ENCODE peak calls at places on chromosomes 3 and 15, in eight cellular contexts. C, G, V, B, A, W, Q and N are unnamed samples. For H3K4me1 and H3K9me3, the result is how much of the 10 kb centered on the place peaks cover.

GRCh38 chr15:22980189-22981136 is at the start of gene CYFIP1:
- DNase-seq in V (no peak), G (peak), A (peak), B (peak), W (no peak), C (peak), Q (peak), N (peak)

GRCh38 chr15:64010719-64011118 is 35.6 kb downstream of the DAPK2 start:
- DNase-seq in V (peak), W (peak), A (peak), Q (peak), B (peak), C (no peak), G (no peak), N (peak)

GRCh38 chr3:20380310-20380709 is 194.3 kb upstream of the SGO1 start:
- DNase-seq in G (no peak), V (no peak), B (no peak), A (no peak), W (no peak), Q (no peak), C (no peak), N (no peak)

GRCh38 chr3:58013973-58014649 is 5.9 kb downstream of the FLNB start:
- DNase-seq in V (no peak), G (no peak), W (no peak), A (no peak), C (no peak), B (peak), Q (peak), N (peak)

GRCh38 chr3:42229942-42230688 is 35.9 kb downstream of the CCK start:
- DNase-seq in B (peak), C (peak), V (no peak), A (no peak), W (no peak), G (peak), Q (no peak), N (peak)

GRCh38 chr3:176274161-176274560 is 923.1 kb downstream of the TBL1XR1 start:
- DNase-seq in W (no peak), V (no peak), C (no peak), A (no peak), Q (no peak), G (no peak), B (no peak), N (no peak)

GRCh38 chr3:34285465-34286188 is 487.2 kb downstream of the PDCD6IP start:
- DNase-seq in A (no peak), V (no peak), Q (no peak), W (no peak), G (no peak), C (no peak), B (no peak), N (no peak)

GRCh38 chr3:130786306-130786705 is 39.7 kb upstream of the PIK3R4 start:
- DNase-seq in B (peak), V (no peak), G (no peak), W (no peak), A (no peak), C (no peak), Q (no peak), N (no peak)

GRCh38 chr3:47225310-47225906 is 57.2 kb downstream of the KIF9 start:
- DNase-seq in C (no peak), V (no peak), Q (no peak), G (no peak), A (no peak), B (peak), W (no peak), N (peak)

GRCh38 chr3:39192490-39193092 is at the start of gene XIRP1:
- DNase-seq in V (no peak), B (no peak), A (no peak), C (no peak), Q (peak), W (no peak), G (no peak), N (no peak)

GRCh38 chr15:80679167-80679804 is 15.8 kb upstream of the ABHD17C start:
- DNase-seq in G (no peak), A (no peak), W (no peak), C (no peak), B (no peak), V (no peak), Q (no peak), N (no peak)

GRCh38 chr3:141644931-141645330 is 93.2 kb upstream of the RNF7 start:
- DNase-seq in B (peak), Q (peak), A (peak), G (peak), W (peak), C (peak), V (peak), N (peak)

GRCh38 chr15:96560246-96560895 is 229.9 kb downstream of the NR2F2 start:
- DNase-seq in A (no peak), Q (no peak), C (no peak), B (peak), V (no peak), W (no peak), G (no peak), N (no peak)

DNA sequence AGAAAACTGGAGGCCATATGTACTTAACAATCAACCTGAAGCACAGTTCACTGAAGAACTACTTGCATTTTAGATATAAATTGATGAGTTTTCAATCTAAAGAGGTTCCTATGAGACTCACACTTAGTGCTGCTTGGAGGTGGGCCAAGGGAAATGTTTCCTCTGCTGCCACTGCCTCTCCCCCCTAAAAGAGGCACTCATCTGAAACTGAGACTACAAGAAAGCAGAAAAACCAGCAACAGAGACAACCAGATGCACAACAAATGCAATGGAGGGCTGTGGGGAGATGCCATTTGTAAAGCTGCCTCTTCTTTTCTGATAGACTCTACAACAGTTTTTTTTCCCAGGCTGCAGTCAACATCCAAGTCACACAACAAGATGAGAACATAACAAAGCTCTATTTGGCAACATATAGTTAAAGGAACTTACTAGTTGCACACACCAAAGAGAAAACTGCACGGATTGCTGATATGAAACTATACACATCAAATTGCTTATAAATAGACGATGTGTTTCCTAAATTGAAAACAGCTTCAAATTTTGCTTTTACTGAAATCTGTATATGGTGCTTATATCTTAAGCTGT is 11.1 kb downstream of the TSPAN3 start:
- DNase-seq in G (no peak), A (no peak), C (no peak), V (no peak), B (peak), W (no peak), Q (no peak), N (peak)
- H3K4me1 ChIP-seq in G (under half), A (under half), C (under half), V (under half), B (half or more), W (under half), Q (under half), N (half or more)

DNA sequence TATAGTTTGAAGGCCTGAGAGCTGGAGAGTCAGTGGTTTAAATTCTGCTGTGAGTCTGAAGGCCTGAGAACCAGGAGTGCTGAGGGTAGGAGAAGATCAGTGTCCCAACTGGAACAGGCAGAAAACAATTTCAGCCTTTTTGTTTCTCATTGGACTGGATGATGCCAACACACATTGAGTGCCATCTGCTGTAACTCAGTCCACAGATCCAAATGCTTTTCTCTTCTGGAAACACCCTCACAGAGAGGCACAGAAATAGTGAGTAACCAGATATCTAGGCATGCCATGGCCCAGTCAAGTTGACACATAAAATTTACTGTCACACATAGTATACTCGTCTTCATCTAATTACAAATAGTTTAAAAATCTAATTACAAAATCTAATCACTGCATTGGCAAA is 100.8 kb downstream of the NEO1 start:
- DNase-seq in B (no peak), W (no peak), G (no peak), C (no peak), A (no peak), Q (no peak), V (no peak), N (no peak)
- H3K9me3 ChIP-seq in B (under half), W (under half), G (under half), C (under half), A (under half), Q (under half), V (under half), N (under half)

GRCh38 chr3:52046186-52046913 is 10.0 kb downstream of the DUSP7 start:
- DNase-seq in C (no peak), V (no peak), W (no peak), Q (peak), B (peak), G (no peak), A (no peak), N (peak)
- H3K4me3 ChIP-seq in C (no peak), V (no peak), W (no peak), Q (no peak), B (peak), G (no peak), A (no peak), N (no peak)

GRCh38 chr3:24639061-24639460 is 144.4 kb upstream of the THRB start:
- DNase-seq in G (no peak), A (no peak), Q (no peak), B (no peak), W (no peak), C (no peak), V (no peak), N (no peak)
- H3K4me1 ChIP-seq in G (under half), A (under half), Q (under half), B (under half), W (under half), C (under half), V (under half), N (under half)